ENCODE peak calls at places on chromosome 6, in eight cellular contexts. Q is NT2/D1, Y is left lung, M is uterus, H is heart left ventricle, K is astrocyte, R is bronchial epithelial cell, Z is GM23338. A is an unnamed sample. For H3K27me3, the result is how much of the 10 kb centered on the place peaks cover.

GRCh38 chr6:69867075-69867911 is 937 bp downstream of the COL19A1 start:
- DNase-seq in M (no peak), K (no peak), H (peak), R (no peak), Z (peak), Q (peak), Y (peak), A (no peak)

GRCh38 chr6:40477246-40478126 is 109.7 kb downstream of the LRFN2 start:
- DNase-seq in Y (no peak), Z (peak), Q (peak), R (no peak), H (no peak), K (no peak), M (no peak), A (peak)

GRCh38 chr6:22940571-22941290 is 371.4 kb downstream of the HDGFL1 start:
- DNase-seq in R (no peak), H (no peak), Y (no peak), K (no peak), M (no peak), Q (no peak), Z (no peak), A (no peak)

GRCh38 chr6:25017932-25018581 is 82.3 kb upstream of the RIPOR2 start:
- DNase-seq in K (peak), Q (peak), R (peak), Y (peak), M (peak), Z (peak), H (peak), A (peak)

GRCh38 chr6:10268111-10268510 is 146.8 kb downstream of the TFAP2A start:
- DNase-seq in R (no peak), Q (peak), Z (peak), H (no peak), Y (no peak), K (no peak), M (no peak), A (peak)

GRCh38 chr6:134047673-134048072 is 4.8 kb downstream of the SLC2A12 start:
- DNase-seq in Q (no peak), R (no peak), K (no peak), M (no peak), H (peak), Y (no peak), Z (no peak), A (no peak)

GRCh38 chr6:153963352-153963751 is 75.7 kb upstream of the OPRM1 start:
- DNase-seq in Z (peak), Y (no peak), R (no peak), K (no peak), H (no peak), Q (no peak), M (no peak), A (no peak)

GRCh38 chr6:54805077-54805476 is 41.5 kb upstream of the FAM83B start:
- DNase-seq in Q (no peak), K (peak), M (no peak), H (no peak), Z (peak), R (no peak), Y (no peak), A (no peak)

GRCh38 chr6:25619222-25619621 is 32.8 kb upstream of the SCGN start:
- DNase-seq in Y (no peak), H (no peak), Z (no peak), R (no peak), Q (no peak), K (no peak), M (no peak), A (no peak)

GRCh38 chr6:111642463-111643158 is 36.9 kb upstream of the TRAF3IP2 start:
- DNase-seq in M (peak), R (peak), Y (no peak), Q (peak), K (peak), H (no peak), Z (peak), A (no peak)

GRCh38 chr6:132598473-132598872 is 8.9 kb upstream of the TAAR5 start:
- DNase-seq in K (no peak), Z (peak), Y (no peak), R (peak), H (no peak), Q (no peak), M (no peak), A (peak)

GRCh38 chr6:33001685-33002084 is 7.7 kb downstream of the HLA-DOA start:
- DNase-seq in Y (no peak), M (no peak), Z (no peak), R (no peak), K (no peak), H (no peak), Q (no peak), A (no peak)

GRCh38 chr6:33008944-33009861 is at the start of gene HLA-DOA:
- DNase-seq in Q (peak), M (no peak), Z (peak), R (no peak), Y (no peak), H (no peak), K (peak), A (peak)

GRCh38 chr6:33007831-33008395 is 1.5 kb downstream of the HLA-DOA start:
- DNase-seq in Y (no peak), K (no peak), H (no peak), M (no peak), R (no peak), Q (no peak), Z (no peak), A (no peak)

GRCh38 chr6:33000053-33000452 is 9.3 kb downstream of the HLA-DOA start:
- DNase-seq in K (no peak), Q (peak), R (peak), Y (no peak), M (no peak), H (no peak), Z (peak), A (peak)

DNA sequence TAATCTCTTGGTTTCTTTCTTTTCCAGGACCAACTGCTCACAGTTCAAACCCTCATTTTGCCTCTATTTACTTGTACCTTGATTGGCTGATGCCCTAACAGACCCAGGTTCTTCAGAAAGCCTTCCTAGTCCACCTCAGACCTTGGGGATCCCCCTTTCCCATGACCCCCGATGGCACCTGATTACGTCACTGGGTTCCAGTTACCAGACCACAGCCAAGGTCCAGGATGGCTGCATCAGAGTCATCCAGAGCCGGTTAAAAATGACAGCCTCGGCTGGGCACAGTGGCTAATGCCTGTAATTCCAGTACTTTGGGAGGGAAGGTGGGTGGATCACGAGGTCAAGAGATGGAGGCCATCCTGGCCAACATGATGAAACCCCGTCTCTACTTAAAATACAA is 4.5 kb downstream of the HLA-DOA start:
- DNase-seq in H (no peak), Y (no peak), Q (no peak), Z (no peak), K (no peak), M (no peak), R (no peak), A (no peak)
- H3K27me3 ChIP-seq in H (under half), Y (under half), Q (under half), Z (under half), K (under half), M (under half), R (under half), A (under half)

DNA sequence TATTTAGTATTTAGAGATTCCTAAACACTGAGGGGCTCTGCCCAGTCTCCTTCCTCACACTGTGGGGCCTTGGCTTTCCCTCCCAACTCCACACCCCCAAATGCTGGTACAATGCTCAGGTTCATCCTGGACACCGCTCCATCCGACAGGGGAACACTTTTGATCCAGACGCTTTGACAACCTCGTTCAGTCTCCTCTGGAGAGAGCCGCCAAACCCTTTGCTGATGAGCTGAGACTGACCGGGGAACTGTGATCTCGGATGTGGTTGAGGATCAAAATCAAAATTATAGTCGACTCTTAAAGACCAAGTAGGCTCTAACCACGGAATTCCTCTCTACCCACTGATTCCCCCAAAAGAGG is 38.8 kb upstream of the HLA-E start:
- DNase-seq in Y (no peak), K (no peak), Q (no peak), Z (peak), R (no peak), H (no peak), M (no peak), A (no peak)
- H3K27me3 ChIP-seq in Y (half or more), K (half or more), Q (half or more), Z (half or more), R (half or more), H (half or more), M (under half), A (under half)

GRCh38 chr6:33797635-33798342 is 6.0 kb downstream of the MLN start:
- DNase-seq in Z (no peak), M (no peak), K (no peak), Q (no peak), R (no peak), Y (peak), H (no peak), A (no peak)

GRCh38 chr6:33801611-33802010 is 2.2 kb downstream of the MLN start:
- DNase-seq in Q (no peak), K (no peak), R (no peak), H (peak), M (no peak), Y (peak), Z (no peak), A (no peak)

GRCh38 chr6:33800248-33800647 is 3.6 kb downstream of the MLN start:
- DNase-seq in R (no peak), H (peak), Z (no peak), M (no peak), Q (no peak), K (no peak), Y (peak), A (no peak)

GRCh38 chr6:33799714-33800113 is 4.1 kb downstream of the MLN start:
- DNase-seq in H (peak), R (no peak), Q (no peak), M (no peak), K (no peak), Z (no peak), Y (peak), A (no peak)

DNA sequence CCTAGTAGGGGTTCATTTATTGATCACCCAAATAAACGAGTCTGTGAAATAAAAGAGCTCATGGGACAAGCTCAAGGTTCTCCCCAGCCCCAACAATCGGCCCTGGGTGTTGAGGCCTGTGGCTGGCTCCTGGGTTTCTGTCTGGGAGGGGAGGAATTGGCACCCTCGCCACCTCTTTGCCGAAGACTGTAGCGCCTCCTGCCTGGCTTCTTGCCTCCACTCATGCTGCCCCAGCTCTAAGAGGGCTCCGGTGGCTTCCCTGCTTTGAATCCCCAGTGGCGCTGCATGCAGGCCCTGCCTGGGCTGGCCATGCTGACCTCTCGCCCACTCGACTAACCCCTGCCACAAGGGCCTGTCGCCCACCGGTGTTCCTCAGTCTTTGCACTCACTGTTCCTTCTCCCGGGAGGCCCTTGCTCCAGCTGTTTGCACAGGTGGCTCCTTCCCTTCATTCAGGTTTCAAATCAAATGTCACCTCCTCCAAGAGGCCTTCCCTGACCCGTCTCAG is 5.4 kb downstream of the MLN start:
- DNase-seq in H (peak), Y (peak), M (no peak), Q (no peak), K (no peak), Z (no peak), R (no peak), A (no peak)
- H3K27me3 ChIP-seq in H (under half), Y (half or more), M (under half), Q (under half), K (under half), Z (under half), R (under half), A (under half)

DNA sequence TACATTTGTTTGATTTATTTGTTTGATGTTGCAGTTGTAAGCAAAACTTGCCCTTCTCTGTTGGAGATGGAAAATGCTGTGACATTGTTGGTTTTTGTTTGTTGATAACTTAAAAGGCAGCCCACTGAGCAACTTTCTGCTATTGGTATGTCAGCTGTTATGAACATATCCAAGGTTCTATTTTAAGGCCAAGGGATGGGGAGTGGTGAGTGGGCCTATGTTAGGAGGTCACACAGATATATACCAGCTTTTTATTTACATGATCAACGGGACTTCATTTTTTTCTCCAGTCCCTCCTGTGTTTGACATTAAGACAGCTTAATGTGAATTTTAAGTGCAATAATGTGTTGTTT is 5.8 kb downstream of the QKI start:
- DNase-seq in Y (no peak), Z (no peak), K (no peak), R (no peak), Q (no peak), H (no peak), M (no peak), A (no peak)
- H3K27me3 ChIP-seq in Y (under half), Z (under half), K (under half), R (under half), Q (under half), H (under half), M (under half), A (under half)

GRCh38 chr6:96917098-96917497 is 7.4 kb upstream of the KLHL32 start:
- DNase-seq in Z (no peak), H (no peak), Q (no peak), R (no peak), M (no peak), K (no peak), Y (no peak), A (no peak)
- H3K27me3 ChIP-seq in Z (under half), H (under half), Q (under half), R (under half), M (under half), K (under half), Y (under half), A (under half)

GRCh38 chr6:150142304-150142656 is 564 bp upstream of the PPP1R14C start:
- DNase-seq in Q (no peak), K (peak), R (peak), Z (peak), Y (no peak), H (no peak), M (no peak), A (no peak)

GRCh38 chr6:150140236-150140969 is 2.4 kb upstream of the PPP1R14C start:
- DNase-seq in R (peak), Z (no peak), H (no peak), K (no peak), M (no peak), Q (no peak), Y (no peak), A (no peak)

GRCh38 chr6:150142657-150143501 is at the start of gene PPP1R14C:
- DNase-seq in Y (peak), H (peak), K (peak), R (peak), Q (peak), M (no peak), Z (peak), A (no peak)

GRCh38 chr6:150138638-150139037 is 4.2 kb upstream of the PPP1R14C start:
- DNase-seq in K (no peak), H (no peak), Z (peak), M (no peak), R (no peak), Q (no peak), Y (no peak), A (no peak)

DNA sequence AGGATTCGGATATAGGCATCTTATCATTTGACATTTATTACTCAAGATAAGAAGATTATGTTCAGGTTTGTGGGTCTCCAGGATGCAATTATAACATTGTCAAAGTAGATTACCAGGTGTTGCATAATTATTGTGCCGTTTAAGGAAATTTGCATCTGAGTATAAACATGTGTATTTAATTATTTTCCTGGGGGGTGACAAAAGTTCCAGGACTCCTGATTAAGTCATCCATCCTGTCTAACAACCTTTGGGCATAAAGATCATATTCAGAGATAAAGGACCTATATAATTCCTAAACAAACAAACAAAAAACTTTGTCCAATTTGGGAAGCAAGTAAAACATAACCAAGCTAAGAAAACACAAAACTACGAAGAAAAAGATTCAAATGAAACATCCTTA is 3.3 kb upstream of the PPP1R14C start:
- DNase-seq in Q (no peak), M (no peak), Z (no peak), R (no peak), K (no peak), H (no peak), Y (no peak), A (no peak)
- H3K27me3 ChIP-seq in Q (under half), M (under half), Z (under half), R (under half), K (under half), H (under half), Y (under half), A (under half)

GRCh38 chr6:34142046-34142445 is 3.8 kb downstream of the GRM4 start:
- DNase-seq in R (no peak), H (no peak), K (no peak), Z (no peak), M (no peak), Q (no peak), Y (peak), A (no peak)
- H3K27me3 ChIP-seq in R (under half), H (half or more), K (half or more), Z (under half), M (under half), Q (under half), Y (half or more), A (under half)

GRCh38 chr6:33790306-33790855 is 1.5 kb upstream of the LEMD2 start:
- DNase-seq in H (no peak), R (no peak), Y (peak), M (no peak), Z (no peak), K (no peak), Q (no peak), A (no peak)
- H3K27me3 ChIP-seq in H (under half), R (under half), Y (under half), M (under half), Z (under half), K (under half), Q (under half), A (under half)

A was measured in iPS DF 6.9.